ENCODE peak calls at places on chromosome 4, in seven cellular contexts. E is H9, L is omental fat pad, T is fibroblast of pulmonary artery, A is HFF-Myc, S is natural killer cell, M is RWPE1. B is an unnamed sample.

GRCh38 chr4:183438458-183439113 is 5.8 kb upstream of the CDKN2AIP start:
- DNase-seq in E (no peak), L (no peak), T (peak; percentile 66), A (peak; percentile 70), S (no peak), M (peak; percentile 88), B (peak; percentile 65)

GRCh38 chr4:2305766-2306501 is 44.0 kb upstream of the MXD4 start:
- DNase-seq in E (no peak), L (no peak), T (no peak), A (no peak), S (no peak), M (no peak), B (no peak)

GRCh38 chr4:187301923-187302322 is 578.3 kb upstream of the FAT1 start:
- DNase-seq in E (no peak), L (no peak), T (no peak), A (no peak), S (no peak), M (no peak), B (no peak)

GRCh38 chr4:140237616-140238352 is 83.8 kb upstream of the MAML3 start:
- DNase-seq in E (peak; percentile 90), L (no peak), T (peak; percentile 95), A (peak; percentile 96), S (no peak), M (no peak), B (peak; percentile 84)

GRCh38 chr4:47668810-47669408 is 169.0 kb downstream of the CORIN start:
- DNase-seq in E (no peak), L (no peak), T (peak; percentile 76), A (peak; percentile 41), S (no peak), M (peak; percentile 34), B (peak; percentile 35)

GRCh38 chr4:101355767-101356702 is 8.7 kb upstream of the PPP3CA start:
- DNase-seq in E (no peak), L (no peak), T (peak; percentile 89), A (peak; percentile 72), S (no peak), M (peak; percentile 71), B (peak; percentile 82)

GRCh38 chr4:105022811-105023667 is 123.6 kb upstream of the TET2 start:
- DNase-seq in E (no peak), L (no peak), T (peak; percentile 86), A (no peak), S (no peak), M (peak; percentile 6), B (peak; percentile 2)

GRCh38 chr4:57544811-57545654 is 434.8 kb upstream of the IGFBP7 start:
- DNase-seq in E (no peak), L (no peak), T (no peak), A (no peak), S (no peak), M (no peak), B (no peak)

GRCh38 chr4:74297556-74297955 is 10.7 kb upstream of the EPGN start:
- DNase-seq in E (no peak), L (no peak), T (no peak), A (no peak), S (no peak), M (no peak), B (no peak)

GRCh38 chr4:17468638-17469221 is 43.2 kb downstream of the QDPR start:
- DNase-seq in E (no peak), L (no peak), T (peak; percentile 73), A (peak; percentile 24), S (no peak), M (no peak), B (peak; percentile 39)
- TF ChIP-seq CTCF in E (peak; percentile 68), L (no peak), T (peak; percentile 60), A (peak; percentile 43), S (no peak), M (no peak), B (peak; percentile 90)

GRCh38 chr4:102431608-102431961 is 69.6 kb upstream of the NFKB1 start:
- DNase-seq in E (no peak), L (no peak), T (no peak), A (no peak), S (no peak), M (no peak), B (no peak)
- TF ChIP-seq CTCF in E (no peak), L (no peak), T (no peak), A (peak; percentile 0), S (peak; percentile 63), M (peak; percentile 50), B (no peak)

DNA sequence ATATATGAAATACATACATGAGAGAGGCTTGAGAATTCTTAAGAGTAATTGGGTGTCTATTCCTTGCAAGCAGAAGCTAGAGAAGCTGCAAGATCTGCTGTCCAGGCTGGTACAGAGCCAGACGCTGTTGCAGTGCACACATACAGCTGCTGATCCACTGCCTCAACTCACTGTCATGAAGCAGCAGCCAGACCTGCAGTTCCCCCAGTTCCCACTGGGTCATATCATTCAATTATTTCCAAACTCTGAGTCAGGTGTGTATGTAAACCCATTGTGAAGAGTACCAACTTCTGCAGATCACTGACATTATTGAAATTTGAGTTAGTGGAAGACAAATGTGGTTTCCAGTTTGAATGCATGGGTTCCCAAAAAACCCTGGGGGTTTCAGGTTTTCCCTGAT is 1212.8 kb upstream of the ADGRL3 start:
- DNase-seq in E (no peak), L (no peak), T (no peak), A (no peak), S (no peak), M (no peak), B (no peak)
- TF ChIP-seq CTCF in E (peak; percentile 24), L (no peak), T (no peak), A (no peak), S (no peak), M (no peak), B (no peak)

GRCh38 chr4:121113680-121114079 is 41.3 kb upstream of the NDNF start:
- DNase-seq in E (no peak), L (no peak), T (no peak), A (no peak), S (no peak), M (no peak), B (no peak)

GRCh38 chr4:121122661-121123060 is 41.5 kb downstream of the TNIP3 start:
- DNase-seq in E (no peak), L (no peak), T (peak; percentile 13), A (no peak), S (no peak), M (no peak), B (no peak)

GRCh38 chr4:121119715-121120114 is 44.4 kb downstream of the TNIP3 start:
- DNase-seq in E (no peak), L (no peak), T (no peak), A (no peak), S (no peak), M (no peak), B (no peak)

GRCh38 chr4:121114756-121115155 is 42.4 kb upstream of the NDNF start:
- DNase-seq in E (no peak), L (no peak), T (no peak), A (no peak), S (no peak), M (no peak), B (no peak)

GRCh38 chr4:121118344-121118743 is 45.8 kb downstream of the TNIP3 start:
- DNase-seq in E (no peak), L (no peak), T (no peak), A (no peak), S (no peak), M (no peak), B (no peak)
- TF ChIP-seq CTCF in E (no peak), L (no peak), T (no peak), A (no peak), S (no peak), M (no peak), B (no peak)

DNA sequence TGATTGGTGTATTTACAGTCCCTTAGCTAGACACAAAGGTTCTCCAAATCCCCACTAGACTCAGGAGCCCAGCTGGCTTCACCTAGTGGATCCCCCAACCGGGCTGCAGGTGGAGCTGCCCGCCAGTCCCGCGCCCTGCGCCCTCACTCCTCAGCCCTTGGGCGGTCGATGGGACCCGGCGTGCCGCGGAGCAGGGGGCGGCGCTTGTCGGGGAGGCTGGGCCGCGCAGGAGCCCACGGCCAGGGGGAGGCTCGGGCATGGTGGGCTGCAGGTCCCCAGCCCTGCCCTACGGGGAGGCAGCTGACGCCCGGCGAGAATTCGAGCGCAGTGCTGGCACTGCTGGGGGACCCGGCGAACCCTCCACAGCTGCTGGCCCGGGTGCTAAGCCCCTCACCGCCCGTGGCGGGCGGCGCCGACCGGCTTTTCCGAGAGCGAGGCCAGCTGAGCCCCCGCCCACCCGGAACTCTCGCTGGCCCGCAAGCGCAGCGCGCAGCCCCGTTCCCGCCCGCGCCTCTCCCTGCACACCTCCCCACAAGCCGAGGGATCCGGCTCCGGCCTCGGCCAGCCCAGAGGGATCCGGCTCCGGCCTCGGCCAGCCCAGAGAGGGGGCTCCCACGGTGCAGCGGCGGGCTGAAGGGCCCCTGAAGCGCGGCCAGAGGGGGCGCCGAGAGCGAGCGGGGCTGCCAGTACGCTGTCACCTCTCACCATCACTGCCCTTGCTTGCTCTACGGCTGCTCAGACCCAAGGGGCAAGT is 39.4 kb downstream of the WFS1 start:
- DNase-seq in E (peak; percentile 82), L (no peak), T (no peak), A (no peak), S (no peak), M (no peak), B (no peak)
- TF ChIP-seq CTCF in E (peak; percentile 28), L (no peak), T (no peak), A (no peak), S (no peak), M (no peak), B (no peak)

GRCh38 chr4:127782275-127783025 is at the start of gene HSPA4L:
- DNase-seq in E (no peak), L (peak; percentile 29), T (peak; percentile 64), A (peak; percentile 3), S (peak; percentile 16), M (peak; percentile 26), B (peak; percentile 56)
- TF ChIP-seq CTCF in E (peak; percentile 46), L (no peak), T (no peak), A (no peak), S (no peak), M (peak; percentile 65), B (peak; percentile 43)